ENCODE peak calls at places on chromosomes 4 and X, in ten cellular contexts. F, K, Z, N, P, Y, S, D, W and I are unnamed samples.

GRCh38 chr4:54837576-54838140 is 179.9 kb downstream of the KIT start:
- DNase-seq in F (no peak), D (no peak), Z (no peak), N (no peak), P (no peak), Y (no peak), S (no peak), K (no peak), W (no peak), I (no peak)

GRCh38 chr4:128220286-128221235 is 67.1 kb downstream of the PGRMC2 start:
- DNase-seq in Y (no peak), P (peak), S (peak), Z (no peak), N (no peak), K (no peak), W (peak), F (no peak), D (peak), I (no peak)

GRCh38 chrX:21725498-21725897 is 32.4 kb downstream of the SMPX start:
- DNase-seq in S (no peak), Z (no peak), P (peak), N (no peak), F (no peak), Y (no peak), D (no peak), K (no peak), W (no peak), I (no peak)

GRCh38 chrX:10759400-10759799 is 139.0 kb upstream of the MID1 start:
- DNase-seq in Y (no peak), P (no peak), W (no peak), Z (no peak), F (no peak), N (no peak), K (no peak), S (no peak), D (no peak), I (peak)

GRCh38 chr4:52028970-52029369 is 8.8 kb upstream of the LRRC66 start:
- DNase-seq in P (no peak), S (no peak), W (no peak), K (no peak), Y (no peak), F (no peak), N (no peak), D (no peak), Z (no peak), I (no peak)

GRCh38 chr4:101846550-101846949 is 56.0 kb downstream of the BANK1 start:
- DNase-seq in W (no peak), P (no peak), D (no peak), Y (no peak), Z (no peak), K (no peak), F (no peak), N (no peak), S (no peak), I (peak)

GRCh38 chrX:118183606-118184005 is 67.0 kb upstream of the KLHL13 start:
- DNase-seq in D (no peak), F (no peak), K (no peak), W (no peak), Y (no peak), S (no peak), N (no peak), Z (no peak), P (no peak), I (no peak)

GRCh38 chrX:73977542-73978169 is 326.3 kb upstream of the ZCCHC13 start:
- DNase-seq in N (no peak), Z (no peak), P (no peak), S (no peak), F (no peak), Y (no peak), W (no peak), K (no peak), D (no peak), I (peak)

GRCh38 chr4:76453232-76453631 is 18.2 kb downstream of the SHROOM3 start:
- DNase-seq in Z (no peak), D (no peak), N (no peak), P (no peak), K (no peak), F (no peak), W (no peak), S (no peak), Y (no peak), I (no peak)

GRCh38 chr4:123517971-123518370 is 121.4 kb downstream of the SPRY1 start:
- DNase-seq in F (no peak), K (no peak), Z (no peak), N (no peak), D (no peak), P (no peak), W (no peak), Y (no peak), S (no peak), I (no peak)

GRCh38 chr4:176467011-176467410 is 147.2 kb downstream of the SPCS3 start:
- DNase-seq in N (no peak), Y (no peak), K (no peak), F (no peak), S (no peak), D (no peak), Z (no peak), W (no peak), P (no peak), I (no peak)

GRCh38 chr4:1686440-1687036 is 2.4 kb upstream of the FAM53A start:
- DNase-seq in Z (no peak), W (no peak), D (no peak), K (no peak), S (no peak), Y (no peak), F (no peak), N (no peak), P (no peak), I (peak)

GRCh38 chrX:20374450-20374849 is 107.7 kb upstream of the RPS6KA3 start:
- DNase-seq in W (no peak), S (no peak), P (no peak), Y (no peak), N (no peak), Z (no peak), F (no peak), D (no peak), K (no peak), I (no peak)

GRCh38 chr4:141853091-141853734 is 216.8 kb downstream of the IL15 start:
- DNase-seq in N (no peak), P (no peak), W (no peak), F (peak), Z (no peak), Y (no peak), D (no peak), S (no peak), K (no peak), I (no peak)

GRCh38 chr4:146545102-146545501 is 23.4 kb upstream of the SLC10A7 start:
- DNase-seq in P (no peak), Z (no peak), Y (no peak), D (peak), W (peak), N (no peak), K (no peak), F (no peak), S (peak), I (peak)

GRCh38 chr4:106344324-106344970 is 24.1 kb downstream of the GIMD1 start:
- DNase-seq in P (no peak), W (no peak), S (no peak), N (no peak), D (no peak), K (no peak), Z (no peak), Y (no peak), F (no peak), I (no peak)

GRCh38 chrX:9144643-9145290 is 110.8 kb upstream of the FAM9B start:
- DNase-seq in Z (no peak), D (no peak), K (no peak), Y (no peak), S (no peak), P (no peak), W (no peak), N (no peak), F (no peak), I (no peak)

GRCh38 chrX:154542723-154543424 is 3.8 kb downstream of the G6PD start:
- DNase-seq in W (peak), Y (no peak), K (no peak), D (no peak), N (peak), Z (no peak), P (no peak), S (no peak), F (no peak), I (no peak)

GRCh38 chr4:123672987-123673386 is 276.4 kb downstream of the SPRY1 start:
- DNase-seq in D (no peak), F (no peak), Y (no peak), P (no peak), W (no peak), N (no peak), S (no peak), K (no peak), Z (no peak), I (no peak)

GRCh38 chr4:98314791-98315565 is 53.8 kb downstream of the RAP1GDS1 start:
- DNase-seq in K (no peak), Y (no peak), F (no peak), P (no peak), D (no peak), S (no peak), N (no peak), Z (no peak), W (no peak), I (no peak)

GRCh38 chrX:14873676-14874049 is 442 bp downstream of the MOSPD2 start:
- DNase-seq in S (no peak), F (no peak), W (no peak), N (no peak), D (no peak), Z (no peak), P (no peak), K (no peak), Y (no peak), I (no peak)

GRCh38 chr4:110808371-110808878 is 185.5 kb upstream of the PITX2 start:
- DNase-seq in F (no peak), P (no peak), K (no peak), Y (no peak), N (no peak), D (no peak), S (no peak), Z (no peak), W (no peak), I (no peak)

GRCh38 chrX:131734621-131735020 is 190.7 kb downstream of the OR13H1 start:
- DNase-seq in F (no peak), K (no peak), W (no peak), Z (no peak), N (no peak), D (peak), Y (peak), S (no peak), P (no peak), I (no peak)

GRCh38 chr4:25223770-25224375 is 10.0 kb upstream of the PI4K2B start:
- DNase-seq in Y (no peak), F (peak), P (no peak), N (no peak), K (no peak), W (no peak), Z (peak), S (no peak), D (peak), I (peak)

GRCh38 chrX:56802428-56802827 is 73.4 kb downstream of the NBDY start:
- DNase-seq in W (no peak), Y (no peak), P (no peak), S (no peak), F (no peak), N (no peak), D (no peak), K (no peak), Z (no peak), I (no peak)

GRCh38 chr4:176565044-176565443 is 227.7 kb downstream of the VEGFC start:
- DNase-seq in D (no peak), W (no peak), Z (no peak), Y (no peak), F (no peak), P (no peak), K (no peak), S (no peak), N (no peak), I (no peak)

GRCh38 chrX:97309717-97310116 is 426.0 kb downstream of the RPA4 start:
- DNase-seq in Z (no peak), Y (no peak), F (no peak), W (no peak), D (no peak), S (no peak), N (no peak), K (no peak), P (no peak), I (no peak)

GRCh38 chr4:106303548-106303947 is 12.5 kb downstream of the TBCK start:
- DNase-seq in P (no peak), W (no peak), K (no peak), S (peak), Y (no peak), D (no peak), Z (no peak), N (no peak), F (no peak), I (no peak)

GRCh38 chrX:132037479-132037993 is 14.4 kb downstream of the STK26 start:
- DNase-seq in K (no peak), D (no peak), P (no peak), Z (no peak), N (no peak), W (no peak), S (no peak), F (no peak), Y (no peak), I (no peak)

GRCh38 chrX:118740276-118740889 is 13.0 kb downstream of the IL13RA1 start:
- DNase-seq in N (no peak), F (no peak), Z (no peak), D (no peak), W (no peak), S (no peak), Y (no peak), P (no peak), K (no peak), I (no peak)

GRCh38 chrX:39398973-39399268 is 597.7 kb downstream of the MID1IP1 start:
- DNase-seq in P (no peak), Y (no peak), F (no peak), W (no peak), K (no peak), Z (no peak), N (no peak), D (no peak), S (no peak), I (no peak)